ENCODE peak calls at places on chromosomes 2 and 18, in four cellular contexts. Q, I, U and O are unnamed samples.

GRCh38 chr18:524496-524895 is 24.0 kb upstream of the COLEC12 start:
- DNase-seq in I (no peak), Q (no peak), U (peak; percentile 75), O (no peak)

GRCh38 chr2:19312949-19313348 is 45.5 kb downstream of the OSR1 start:
- DNase-seq in I (peak; percentile 39), Q (peak; percentile 35), U (peak; percentile 43), O (no peak)

GRCh38 chr2:152730591-152731333 is 12.3 kb downstream of the ARL6IP6 start:
- DNase-seq in Q (no peak), U (no peak), I (no peak), O (no peak)

GRCh38 chr2:96957299-96957698 is 29.1 kb downstream of the FAM178B start:
- DNase-seq in I (peak; percentile 90), Q (no peak), U (no peak), O (peak; percentile 89)

GRCh38 chr2:206915136-206915535 is 24.2 kb upstream of the CPO start:
- DNase-seq in U (peak; percentile 93), Q (peak; percentile 9), I (peak; percentile 17), O (no peak)

GRCh38 chr2:234994340-234995321 is 42.8 kb downstream of the SH3BP4 start:
- DNase-seq in I (no peak), Q (no peak), U (no peak), O (no peak)

GRCh38 chr18:12904012-12904516 is 20.0 kb upstream of the PTPN2 start:
- DNase-seq in U (no peak), I (no peak), Q (no peak), O (no peak)

GRCh38 chr2:45184606-45185005 is 175.4 kb upstream of the SIX2 start:
- DNase-seq in U (peak; percentile 64), I (no peak), Q (no peak), O (no peak)

GRCh38 chr2:149537098-149537726 is 50.4 kb downstream of the MMADHC start:
- DNase-seq in I (no peak), U (no peak), Q (no peak), O (no peak)

GRCh38 chr18:59951591-59951990 is 51.8 kb downstream of the PMAIP1 start:
- DNase-seq in U (no peak), I (no peak), Q (no peak), O (no peak)

GRCh38 chr2:163171786-163172549 is 333.4 kb upstream of the KCNH7 start:
- DNase-seq in U (no peak), I (no peak), Q (no peak), O (no peak)

GRCh38 chr2:216546231-216546630 is 47.6 kb downstream of the RPL37A start:
- DNase-seq in Q (no peak), I (no peak), U (no peak), O (no peak)

GRCh38 chr2:150212722-150213171 is 274.7 kb downstream of the RND3 start:
- DNase-seq in U (peak; percentile 45), I (no peak), Q (no peak), O (peak; percentile 16)

GRCh38 chr2:173432049-173432754 is 77.5 kb downstream of the CDCA7 start:
- DNase-seq in I (no peak), U (peak; percentile 19), Q (no peak), O (no peak)

GRCh38 chr2:235325126-235325525 is 168.7 kb upstream of the AGAP1 start:
- DNase-seq in U (no peak), Q (no peak), I (peak; percentile 24), O (no peak)

GRCh38 chr2:128477026-128477820 is 158.6 kb upstream of the HS6ST1 start:
- DNase-seq in I (no peak), Q (no peak), U (no peak), O (no peak)

GRCh38 chr2:225486226-225486625 is 86.7 kb downstream of the NYAP2 start:
- DNase-seq in I (peak; percentile 64), Q (no peak), U (no peak), O (no peak)

GRCh38 chr2:212721026-212721451 is 182.4 kb upstream of the ERBB4 start:
- DNase-seq in I (no peak), U (no peak), Q (no peak), O (no peak)

GRCh38 chr18:6752200-6752873 is 22.8 kb downstream of the ARHGAP28 start:
- DNase-seq in U (peak; percentile 94), I (no peak), Q (no peak), O (no peak)

GRCh38 chr2:36769106-36769505 is 72.6 kb downstream of the VIT start:
- DNase-seq in I (no peak), Q (no peak), U (no peak), O (no peak)

GRCh38 chr2:48692292-48692691 is 63.2 kb downstream of the LHCGR start:
- DNase-seq in U (no peak), I (peak; percentile 56), Q (no peak), O (no peak)

GRCh38 chr2:227877359-227878309 is 6.2 kb downstream of the DAW1 start:
- DNase-seq in Q (no peak), U (no peak), I (no peak), O (no peak)

GRCh38 chr18:46542545-46542944 is 114.5 kb downstream of the LOXHD1 start:
- DNase-seq in Q (no peak), U (no peak), I (peak; percentile 55), O (peak; percentile 91)